ENCODE peak calls at places on chromosome 6, in six cellular contexts. O is gastrocnemius medialis; W is esophagus muscularis mucosa; G is AG04450; K is CD4-positive, alpha-beta memory T cell; A is left lung. U is an unnamed sample.

GRCh38 chr6:12354499-12354898 is 64.3 kb downstream of the EDN1 start:
- DNase-seq in W (no peak), O (no peak), A (no peak), K (no peak), G (no peak), U (no peak)

GRCh38 chr6:75893058-75893775 is 144.2 kb downstream of the MYO6 start:
- DNase-seq in A (no peak), W (no peak), O (no peak), G (peak; percentile 60), K (peak; percentile 30), U (peak; percentile 20)

GRCh38 chr6:38170666-38171065 is 351.1 kb downstream of the ZFAND3 start:
- DNase-seq in W (no peak), K (no peak), A (no peak), G (no peak), O (no peak), U (no peak)

GRCh38 chr6:152232494-152233151 is 404.5 kb downstream of the SYNE1 start:
- DNase-seq in K (peak; percentile 12), G (no peak), W (no peak), O (no peak), A (no peak), U (no peak)

GRCh38 chr6:5763871-5764270 is 242.9 kb downstream of the NRN1 start:
- DNase-seq in O (no peak), K (no peak), W (no peak), A (no peak), G (no peak), U (no peak)

GRCh38 chr6:63635165-63635562 is 438 bp upstream of the PHF3 start:
- DNase-seq in A (no peak), W (no peak), O (no peak), K (no peak), G (no peak), U (no peak)

GRCh38 chr6:3749390-3749978 is 2.0 kb downstream of the PXDC1 start:
- DNase-seq in W (no peak), O (no peak), K (no peak), G (no peak), A (peak; percentile 79), U (no peak)

GRCh38 chr6:28212510-28213212 is 12.4 kb upstream of the ZSCAN9 start:
- DNase-seq in W (no peak), K (no peak), A (no peak), G (peak; percentile 71), O (peak; percentile 66), U (no peak)

GRCh38 chr6:20686142-20686541 is 151.9 kb downstream of the CDKAL1 start:
- DNase-seq in A (no peak), K (no peak), O (no peak), W (no peak), G (no peak), U (no peak)

GRCh38 chr6:16694789-16695188 is 66.5 kb downstream of the ATXN1 start:
- DNase-seq in O (no peak), G (no peak), W (no peak), K (no peak), A (no peak), U (peak; percentile 69)

GRCh38 chr6:422423-423061 is 31.0 kb downstream of the IRF4 start:
- DNase-seq in G (peak; percentile 89), O (no peak), W (no peak), A (no peak), K (no peak), U (no peak)

GRCh38 chr6:166693880-166694279 is 66.8 kb upstream of the RPS6KA2 start:
- DNase-seq in G (no peak), A (no peak), O (no peak), W (no peak), K (no peak), U (no peak)

GRCh38 chr6:25637946-25638345 is 14.1 kb upstream of the SCGN start:
- DNase-seq in O (no peak), K (no peak), G (no peak), A (no peak), W (no peak), U (no peak)

GRCh38 chr6:168229368-168229752 is 90.2 kb downstream of the DACT2 start:
- DNase-seq in W (no peak), O (no peak), K (no peak), A (no peak), G (no peak), U (no peak)

GRCh38 chr6:152185158-152185574 is 377.7 kb downstream of the ESR1 start:
- DNase-seq in O (no peak), A (no peak), G (no peak), W (no peak), K (peak; percentile 61), U (peak; percentile 85)

GRCh38 chr6:135675862-135676261 is 175.6 kb upstream of the PDE7B start:
- DNase-seq in W (no peak), K (peak; percentile 49), O (no peak), G (no peak), A (no peak), U (peak; percentile 52)

GRCh38 chr6:161292145-161292544 is 18.3 kb upstream of the AGPAT4 start:
- DNase-seq in A (no peak), O (no peak), G (no peak), K (no peak), W (no peak), U (no peak)

GRCh38 chr6:56730663-56731529 is 88.2 kb upstream of the DST start:
- DNase-seq in K (no peak), G (no peak), W (no peak), O (no peak), A (no peak), U (no peak)

GRCh38 chr6:56729719-56730118 is 87.0 kb upstream of the DST start:
- DNase-seq in W (no peak), A (no peak), G (no peak), O (no peak), K (no peak), U (no peak)

GRCh38 chr6:56733298-56733697 is 90.6 kb upstream of the DST start:
- DNase-seq in K (no peak), A (no peak), O (no peak), W (no peak), G (no peak), U (no peak)

GRCh38 chr6:56734334-56734733 is 91.6 kb upstream of the DST start:
- DNase-seq in O (no peak), W (no peak), A (no peak), G (no peak), K (no peak), U (no peak)

GRCh38 chr6:56732517-56732916 is 89.8 kb upstream of the DST start:
- DNase-seq in W (no peak), A (no peak), G (no peak), O (no peak), K (no peak), U (no peak)
- H3K27ac ChIP-seq in W (no peak overlapping the region), A (no peak overlapping the region), G (peak overlapping the region; percentile 32), O (no peak overlapping the region), K (no peak overlapping the region), U (no peak overlapping the region)

GRCh38 chr6:132054525-132054924 is 103.4 kb upstream of the CCN2 start:
- DNase-seq in K (no peak), O (no peak), A (no peak), G (peak; percentile 53), W (no peak), U (no peak)
- H3K27ac ChIP-seq in K (no peak overlapping the region), O (no peak overlapping the region), A (no peak overlapping the region), G (peak overlapping the region; percentile 90), W (no peak overlapping the region), U (no peak overlapping the region)

DNA sequence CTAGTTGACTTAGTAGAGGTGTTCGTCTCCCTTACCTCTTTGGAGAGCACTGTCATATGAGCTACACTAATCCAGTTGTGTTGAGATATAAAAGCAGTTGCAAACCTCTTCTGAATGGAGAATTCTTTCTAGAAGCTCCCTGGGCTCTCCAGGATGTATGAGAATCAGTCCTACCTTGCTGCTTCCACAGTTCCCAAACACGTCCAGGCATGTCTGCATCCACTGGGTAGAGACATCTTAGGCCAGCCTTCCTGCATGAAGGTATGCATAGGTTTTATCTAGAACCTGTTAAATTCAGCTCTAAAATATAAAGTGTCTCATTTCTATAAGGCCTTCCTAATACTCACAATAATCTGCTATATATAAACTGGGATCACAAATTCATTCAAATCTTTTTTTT is 297.7 kb downstream of the CDC5L start:
- DNase-seq in A (no peak), G (no peak), O (no peak), W (no peak), K (no peak), U (no peak)
- H3K27ac ChIP-seq in A (no peak overlapping the region), G (no peak overlapping the region), O (no peak overlapping the region), W (no peak overlapping the region), K (no peak overlapping the region), U (no peak overlapping the region)

GRCh38 chr6:19312291-19312978 is 524.7 kb upstream of the ID4 start:
- DNase-seq in G (no peak), K (no peak), W (no peak), O (no peak), A (no peak), U (no peak)

GRCh38 chr6:19309661-19310060 is 527.5 kb upstream of the ID4 start:
- DNase-seq in K (no peak), W (no peak), G (no peak), A (no peak), O (no peak), U (no peak)

GRCh38 chr6:19317587-19317986 is 519.6 kb upstream of the ID4 start:
- DNase-seq in K (no peak), O (no peak), G (no peak), A (no peak), W (no peak), U (no peak)

GRCh38 chr6:19311786-19312185 is 525.4 kb upstream of the ID4 start:
- DNase-seq in A (no peak), K (no peak), O (no peak), G (no peak), W (no peak), U (no peak)
- H3K27ac ChIP-seq in A (no peak overlapping the region), K (no peak overlapping the region), O (no peak overlapping the region), G (no peak overlapping the region), W (no peak overlapping the region), U (no peak overlapping the region)